ENCODE peak calls at places on chromosomes 13 and 19, in four cellular contexts. P, N, K and A are unnamed samples.

GRCh38 chr13:24161980-24162517 is 1.5 kb downstream of the SPATA13 start:
- DNase-seq in P (no peak), N (no peak), K (peak), A (no peak)

GRCh38 chr13:31530883-31531282 is 208.4 kb upstream of the RXFP2 start:
- DNase-seq in K (no peak), P (no peak), N (no peak), A (no peak)

GRCh38 chr19:2517881-2518601 is 42.1 kb downstream of the GADD45B start:
- DNase-seq in N (no peak), P (no peak), K (no peak), A (no peak)

GRCh38 chr19:29927944-29928669 is 13.9 kb upstream of the URI1 start:
- DNase-seq in P (no peak), K (no peak), N (no peak), A (no peak)

GRCh38 chr19:8526345-8527062 is 12.5 kb upstream of the ZNF414 start:
- DNase-seq in K (peak), P (peak), N (no peak), A (peak)

GRCh38 chr19:29694669-29695627 is 20.1 kb downstream of the C19orf12 start:
- DNase-seq in K (peak), N (peak), P (no peak), A (peak)

GRCh38 chr19:49712397-49712859 is 21.5 kb downstream of the CPT1C start:
- DNase-seq in P (no peak), K (peak), N (no peak), A (peak)

GRCh38 chr19:55687281-55688172 is 12.5 kb downstream of the EPN1 start:
- DNase-seq in P (no peak), N (no peak), K (peak), A (no peak)